ENCODE peak calls at places on chromosomes 16 and 17, in ten cellular contexts. D is aorta, F is psoas muscle, X is body of pancreas, H is cardiac muscle cell, L is HepG2, P is neuronal stem cell, A is IMR-90, S is neural progenitor cell, V is heart right ventricle. E is an unnamed sample.
A peak's percentile ranks its signal among the peaks of the same experiment; 100 is the strongest.

GRCh38 chr17:1606352-1606985 is 22.2 kb downstream of the SLC43A2 start:
- DNase-seq in D (no peak), F (no peak), X (peak; percentile 43), H (no peak), L (no peak), P (no peak), A (no peak), S (no peak), V (no peak), E (no peak)

GRCh38 chr17:77728022-77728671 is 230.4 kb upstream of the TNRC6C start:
- DNase-seq in D (peak; percentile 74), F (peak; percentile 53), X (peak; percentile 21), H (no peak), L (peak; percentile 58), P (no peak), A (no peak), S (no peak), V (peak; percentile 73), E (no peak)

GRCh38 chr16:77212736-77213541 is 13.7 kb downstream of the SYCE1L start:
- DNase-seq in D (peak; percentile 90), F (peak; percentile 59), X (peak; percentile 54), H (peak; percentile 61), L (no peak), P (peak; percentile 64), A (no peak), S (peak; percentile 74), V (peak; percentile 33), E (peak; percentile 28)

GRCh38 chr17:6713130-6713917 is at the start of gene SLC13A5:
- DNase-seq in D (peak; percentile 74), F (peak; percentile 36), X (peak; percentile 10), H (peak; percentile 79), L (peak; percentile 87), P (peak; percentile 56), A (no peak), S (peak; percentile 93), V (no peak), E (no peak)

GRCh38 chr17:29292992-29293889 is 707 bp downstream of the NUFIP2 start:
- DNase-seq in D (peak; percentile 89), F (peak; percentile 75), X (peak; percentile 72), H (peak; percentile 84), L (peak; percentile 45), P (peak; percentile 66), A (peak; percentile 34), S (peak; percentile 86), V (peak; percentile 71), E (peak; percentile 65)

GRCh38 chr16:89721644-89722391 is 481 bp downstream of the ZNF276 start:
- DNase-seq in D (peak; percentile 89), F (peak; percentile 61), X (peak; percentile 72), H (peak; percentile 72), L (no peak), P (no peak), A (peak; percentile 34), S (peak; percentile 62), V (peak; percentile 61), E (peak; percentile 58)

GRCh38 chr16:12409700-12410099 is 394.0 kb downstream of the CPPED1 start:
- DNase-seq in D (no peak), F (no peak), X (no peak), H (no peak), L (no peak), P (no peak), A (no peak), S (no peak), V (no peak), E (no peak)

GRCh38 chr16:77745972-77746371 is 23.7 kb downstream of the NUDT7 start:
- DNase-seq in D (no peak), F (no peak), X (no peak), H (no peak), L (no peak), P (no peak), A (peak; percentile 62), S (no peak), V (no peak), E (no peak)

GRCh38 chr17:83052241-83052564 is 27.2 kb upstream of the METRNL start:
- DNase-seq in D (no peak), F (no peak), X (no peak), H (no peak), L (no peak), P (no peak), A (no peak), S (no peak), V (no peak), E (no peak)

DNA sequence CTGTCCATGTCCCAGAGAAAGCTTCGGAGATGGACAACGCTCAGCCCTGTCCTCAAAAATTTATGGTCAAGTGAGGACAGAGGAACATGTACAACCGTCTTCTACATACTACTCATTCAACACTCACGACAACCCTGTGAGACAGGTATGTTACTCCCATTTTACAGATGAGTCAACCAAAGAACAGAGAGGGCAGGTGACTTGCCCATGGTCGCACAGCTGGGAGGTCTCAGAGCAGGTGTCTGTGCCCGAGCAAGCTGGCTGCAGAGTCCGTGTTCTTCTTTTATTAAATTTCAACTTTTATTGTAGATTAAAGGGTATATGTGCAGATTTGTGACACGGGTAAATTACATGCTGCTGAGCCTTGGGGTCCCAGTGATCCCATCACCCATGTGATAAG is 5.8 kb upstream of the WFDC1 start:
- DNase-seq in D (no peak), F (no peak), X (no peak), H (no peak), L (no peak), P (no peak), A (no peak), S (no peak), V (no peak), E (no peak)
- H3K27me3 ChIP-seq in D (no peaks in the 10 kb centered on the region), F (peaks cover 33% of the 10 kb centered on the region), X (no peaks in the 10 kb centered on the region), H (no peaks in the 10 kb centered on the region), L (peaks cover 28% of the 10 kb centered on the region), P (no peaks in the 10 kb centered on the region), A (no peaks in the 10 kb centered on the region), S (peaks cover 13% of the 10 kb centered on the region), V (no peaks in the 10 kb centered on the region), E (no peaks in the 10 kb centered on the region)

GRCh38 chr17:80478487-80479245 is 2.3 kb upstream of the NPTX1 start:
- DNase-seq in D (no peak), F (no peak), X (no peak), H (no peak), L (no peak), P (no peak), A (no peak), S (peak; percentile 53), V (no peak), E (no peak)
- H3K4me3 ChIP-seq in D (no peak overlapping the region), F (peak overlapping the region; percentile 64), X (no peak overlapping the region), H (peak overlapping the region; percentile 17), L (peak overlapping the region; percentile 52), P (peak overlapping the region; percentile 5), A (peak overlapping the region; percentile 47), S (peak overlapping the region; percentile 54), V (no peak overlapping the region), E (no peak overlapping the region)

GRCh38 chr17:74771319-74771914 is 4.7 kb downstream of the NAT9 start:
- DNase-seq in D (no peak), F (no peak), X (no peak), H (no peak), L (no peak), P (no peak), A (no peak), S (no peak), V (no peak), E (no peak)

GRCh38 chr17:74768763-74769114 is 7.4 kb downstream of the NAT9 start:
- DNase-seq in D (no peak), F (no peak), X (no peak), H (no peak), L (no peak), P (no peak), A (no peak), S (no peak), V (no peak), E (no peak)

GRCh38 chr17:74770498-74771318 is 5.4 kb downstream of the NAT9 start:
- DNase-seq in D (peak; percentile 88), F (peak; percentile 67), X (peak; percentile 89), H (peak; percentile 74), L (peak; percentile 81), P (no peak), A (peak; percentile 24), S (peak; percentile 78), V (peak; percentile 56), E (no peak)

GRCh38 chr17:74769266-74769855 is 6.8 kb downstream of the NAT9 start:
- DNase-seq in D (no peak), F (no peak), X (no peak), H (no peak), L (no peak), P (no peak), A (no peak), S (no peak), V (no peak), E (no peak)

DNA sequence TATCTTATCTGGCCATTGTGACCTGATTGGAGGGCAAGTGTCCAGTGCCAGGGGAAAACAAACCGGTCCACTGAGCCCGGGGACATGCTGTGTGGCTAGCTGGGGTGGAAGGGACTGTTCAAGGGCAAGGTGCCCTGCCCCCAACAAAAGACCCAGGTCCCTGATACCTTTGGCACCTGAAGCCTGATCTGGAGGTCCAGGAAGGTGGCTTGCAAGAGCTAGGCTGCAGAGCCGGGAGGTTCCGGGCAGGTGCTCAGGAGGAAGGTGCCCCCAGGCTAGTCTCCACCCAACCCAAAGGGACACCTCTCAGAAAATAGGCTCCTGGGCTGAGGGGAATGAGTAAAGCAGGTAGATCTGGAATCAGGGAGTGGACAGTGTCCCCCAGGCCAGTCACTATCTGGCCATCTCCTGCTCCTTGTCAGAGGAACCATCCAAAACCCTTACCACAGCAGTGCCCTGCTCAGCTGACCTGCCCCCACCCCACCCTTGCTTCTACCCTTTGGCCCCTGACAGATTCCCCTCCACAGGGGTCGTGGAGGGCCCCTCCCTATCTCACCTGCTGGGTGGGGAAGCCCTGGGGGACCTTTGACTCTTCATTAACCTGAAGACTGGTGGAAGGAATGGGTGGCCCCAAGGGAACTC is 6.2 kb downstream of the NAT9 start:
- DNase-seq in D (no peak), F (no peak), X (peak; percentile 48), H (no peak), L (no peak), P (no peak), A (no peak), S (no peak), V (no peak), E (no peak)
- H3K36me3 ChIP-seq in D (peaks cover 6% of the 10 kb centered on the region), F (peaks cover 47% of the 10 kb centered on the region), X (peaks cover 6% of the 10 kb centered on the region), H (no peaks in the 10 kb centered on the region), L (peaks cover 37% of the 10 kb centered on the region), P (peaks cover 32% of the 10 kb centered on the region), A (peaks cover 35% of the 10 kb centered on the region), S (no peaks in the 10 kb centered on the region), V (peaks cover 46% of the 10 kb centered on the region), E (peaks cover 89% of the 10 kb centered on the region)

GRCh38 chr16:31008154-31008950 is 2.1 kb downstream of the STX1B start:
- DNase-seq in D (no peak), F (no peak), X (no peak), H (no peak), L (no peak), P (no peak), A (peak; percentile 91), S (no peak), V (no peak), E (peak; percentile 71)

GRCh38 chr16:31009894-31010293 is 544 bp downstream of the STX1B start:
- DNase-seq in D (no peak), F (no peak), X (no peak), H (no peak), L (no peak), P (no peak), A (no peak), S (peak; percentile 38), V (no peak), E (no peak)

GRCh38 chr16:31009120-31009519 is 1.3 kb downstream of the STX1B start:
- DNase-seq in D (no peak), F (no peak), X (no peak), H (no peak), L (no peak), P (no peak), A (no peak), S (no peak), V (no peak), E (no peak)

GRCh38 chr16:31010539-31010938 is at the start of gene STX1B:
- DNase-seq in D (peak; percentile 75), F (no peak), X (no peak), H (peak; percentile 77), L (no peak), P (peak; percentile 59), A (no peak), S (peak; percentile 89), V (no peak), E (no peak)

GRCh38 chr16:31010943-31011342 is 505 bp upstream of the STX1B start:
- DNase-seq in D (no peak), F (no peak), X (no peak), H (no peak), L (no peak), P (no peak), A (no peak), S (no peak), V (no peak), E (no peak)
- H3K27me3 ChIP-seq in D (no peaks in the 10 kb centered on the region), F (peaks cover 56% of the 10 kb centered on the region), X (peaks cover 15% of the 10 kb centered on the region), H (peaks cover 11% of the 10 kb centered on the region), L (peaks cover 6% of the 10 kb centered on the region), P (peaks cover 3% of the 10 kb centered on the region), A (peaks cover 9% of the 10 kb centered on the region), S (peaks cover 34% of the 10 kb centered on the region), V (peaks cover 55% of the 10 kb centered on the region), E (peaks cover 7% of the 10 kb centered on the region)

E was measured in MG63.